ENCODE peak calls at places on chromosomes 6 and 20, in seven cellular contexts. V is ecto neural progenitor cell; J is Right ventricle myocardium inferior; L is stimulated activated CD4-positive, alpha-beta T cell treated with anti-CD3 and anti-CD28 coated beads, Interleukin-2, amount 100 ng/mL, for 48 hours; Z is ACHN; C is CD8-positive, alpha-beta memory T cell; T is PC-9. O is an unnamed sample.

GRCh38 chr20:5835870-5836269 is 85.7 kb downstream of the SHLD1 start:
- DNase-seq in V (no peak), J (no peak), L (no peak), Z (no peak), C (peak; percentile 66), T (no peak), O (no peak)

GRCh38 chr20:12591949-12592470 is 416.8 kb upstream of the SPTLC3 start:
- DNase-seq in V (no peak), J (no peak), L (no peak), Z (no peak), C (no peak), T (no peak), O (no peak)

GRCh38 chr6:149060300-149060984 is 257.1 kb upstream of the TAB2 start:
- DNase-seq in V (no peak), J (no peak), L (peak; percentile 32), Z (no peak), C (peak; percentile 46), T (peak; percentile 1), O (peak; percentile 37)

GRCh38 chr6:106614131-106614530 is 15.2 kb downstream of the RTN4IP1 start:
- DNase-seq in V (no peak), J (no peak), L (no peak), Z (no peak), C (no peak), T (no peak), O (no peak)

GRCh38 chr6:130840050-130840449 is 12.8 kb downstream of the SMLR1 start:
- DNase-seq in V (no peak), J (no peak), L (no peak), Z (no peak), C (no peak), T (no peak), O (no peak)

GRCh38 chr20:7085448-7085847 is 318.0 kb downstream of the BMP2 start:
- DNase-seq in V (no peak), J (no peak), L (no peak), Z (no peak), C (no peak), T (no peak), O (no peak)

GRCh38 chr6:157323114-157323923 is at the start of gene TMEM242:
- DNase-seq in V (peak; percentile 97), J (peak; percentile 95), L (peak; percentile 91), Z (peak; percentile 90), C (peak; percentile 80), T (peak; percentile 90), O (peak; percentile 79)

GRCh38 chr20:24987244-24987643 is 5.3 kb downstream of the APMAP start:
- DNase-seq in V (no peak), J (no peak), L (no peak), Z (no peak), C (no peak), T (no peak), O (no peak)

GRCh38 chr6:146339716-146340115 is 203.9 kb upstream of the RAB32 start:
- DNase-seq in V (no peak), J (no peak), L (no peak), Z (peak; percentile 21), C (no peak), T (peak; percentile 2), O (no peak)

GRCh38 chr6:81589465-81590313 is 162.8 kb downstream of the TENT5A start:
- DNase-seq in V (no peak), J (peak; percentile 68), L (no peak), Z (no peak), C (no peak), T (no peak), O (no peak)

GRCh38 chr6:151483968-151484367 is 9.8 kb upstream of the CCDC170 start:
- DNase-seq in V (no peak), J (no peak), L (no peak), Z (no peak), C (no peak), T (no peak), O (no peak)

GRCh38 chr6:128186724-128187123 is 285.9 kb upstream of the THEMIS start:
- DNase-seq in V (no peak), J (peak; percentile 20), L (no peak), Z (no peak), C (no peak), T (no peak), O (no peak)

GRCh38 chr6:31356216-31356945 is 598 bp downstream of the HLA-B start:
- DNase-seq in V (peak; percentile 58), J (peak; percentile 68), L (no peak), Z (peak; percentile 35), C (peak; percentile 44), T (no peak), O (no peak)

GRCh38 chr20:10209091-10209490 is 9.5 kb upstream of the SNAP25 start:
- DNase-seq in V (no peak), J (no peak), L (no peak), Z (no peak), C (no peak), T (no peak), O (no peak)

GRCh38 chr20:46546293-46546692 is 4.2 kb downstream of the OCSTAMP start:
- DNase-seq in V (no peak), J (no peak), L (no peak), Z (no peak), C (no peak), T (no peak), O (no peak)

GRCh38 chr20:63529861-63530787 is 7.1 kb downstream of the PTK6 start:
- DNase-seq in V (no peak), J (peak; percentile 60), L (no peak), Z (no peak), C (no peak), T (no peak), O (no peak)

GRCh38 chr20:43191946-43192847 is 2.5 kb upstream of the PTPRT start:
- DNase-seq in V (peak; percentile 70), J (no peak), L (peak; percentile 2), Z (peak; percentile 26), C (no peak), T (peak; percentile 29), O (no peak)

GRCh38 chr20:32302507-32302872 is 25.0 kb downstream of the KIF3B start:
- DNase-seq in V (no peak), J (no peak), L (no peak), Z (no peak), C (no peak), T (no peak), O (no peak)

GRCh38 chr20:36506253-36506652 is 35.1 kb upstream of the MYL9 start:
- DNase-seq in V (no peak), J (no peak), L (no peak), Z (peak; percentile 30), C (no peak), T (no peak), O (no peak)

GRCh38 chr6:28141500-28142329 is at the start of gene ZKSCAN8:
- DNase-seq in V (peak; percentile 90), J (peak; percentile 82), L (peak; percentile 61), Z (peak; percentile 86), C (peak; percentile 74), T (peak; percentile 86), O (peak; percentile 62)

GRCh38 chr20:20664795-20665194 is 47.6 kb downstream of the RALGAPA2 start:
- DNase-seq in V (no peak), J (no peak), L (no peak), Z (peak; percentile 31), C (no peak), T (no peak), O (no peak)

GRCh38 chr6:118886641-118887040 is 7.3 kb upstream of the ASF1A start:
- DNase-seq in V (no peak), J (no peak), L (no peak), Z (no peak), C (no peak), T (no peak), O (no peak)

GRCh38 chr6:115485400-115485799 is 575.3 kb downstream of the FRK start:
- DNase-seq in V (no peak), J (no peak), L (no peak), Z (no peak), C (no peak), T (no peak), O (no peak)

GRCh38 chr6:90538651-90539050 is 48.2 kb downstream of the MAP3K7 start:
- DNase-seq in V (no peak), J (no peak), L (no peak), Z (no peak), C (no peak), T (no peak), O (no peak)

GRCh38 chr6:121897337-121897760 is 461.9 kb downstream of the GJA1 start:
- DNase-seq in V (no peak), J (no peak), L (no peak), Z (peak; percentile 5), C (no peak), T (no peak), O (no peak)

GRCh38 chr20:52056203-52057062 is 135.1 kb downstream of the ZFP64 start:
- DNase-seq in V (no peak), J (no peak), L (no peak), Z (peak; percentile 57), C (no peak), T (no peak), O (no peak)

GRCh38 chr20:56842086-56842485 is 213.0 kb downstream of the TFAP2C start:
- DNase-seq in V (no peak), J (no peak), L (no peak), Z (no peak), C (no peak), T (no peak), O (no peak)

GRCh38 chr20:4083103-4083864 is 67.9 kb upstream of the RNF24 start:
- DNase-seq in V (peak; percentile 58), J (no peak), L (no peak), Z (no peak), C (no peak), T (no peak), O (no peak)

GRCh38 chr6:154602708-154603107 is 92.2 kb upstream of the CNKSR3 start:
- DNase-seq in V (no peak), J (no peak), L (no peak), Z (no peak), C (no peak), T (no peak), O (no peak)